ENCODE peak calls at places on chromosome 11, in nine cellular contexts. U is pons; B is tibial artery; R is natural killer cell; M is cardiac muscle cell; J is mesothelial cell of epicardium; F is activated CD4-positive, alpha-beta T cell treated with anti-CD3 and anti-CD28 coated beads, Interleukin-2, amount 50 U/mL, for 1 hour; Q is right cardiac atrium; N is naive thymus-derived CD8-positive, alpha-beta T cell. T is an unnamed sample.

GRCh38 chr11:86940122-86940777 is 14.9 kb downstream of the FZD4 start:
- DNase-seq in F (no peak), J (no peak), B (peak; percentile 66), R (no peak), Q (peak; percentile 70), N (no peak), U (no peak), M (peak; percentile 59), T (no peak)

GRCh38 chr11:86749376-86749775 is 51.0 kb upstream of the PRSS23 start:
- DNase-seq in U (no peak), N (no peak), Q (no peak), J (no peak), F (no peak), R (no peak), B (no peak), M (no peak), T (no peak)

GRCh38 chr11:95365346-95365745 is 134.3 kb upstream of the SESN3 start:
- DNase-seq in N (no peak), J (no peak), M (no peak), B (no peak), U (peak; percentile 7), Q (no peak), R (no peak), F (no peak), T (no peak)

GRCh38 chr11:117186431-117186761 is 7.9 kb downstream of the SIDT2 start:
- DNase-seq in U (no peak), Q (no peak), M (no peak), R (no peak), N (no peak), J (no peak), B (no peak), F (no peak), T (peak; percentile 5)

GRCh38 chr11:76123243-76123642 is 83.1 kb downstream of the WNT11 start:
- DNase-seq in R (no peak), F (no peak), U (no peak), M (no peak), N (no peak), J (no peak), Q (no peak), B (no peak), T (no peak)

GRCh38 chr11:120832609-120833221 is 191.2 kb upstream of the TBCEL start:
- DNase-seq in Q (no peak), M (no peak), J (no peak), B (no peak), N (no peak), R (no peak), U (peak; percentile 64), F (no peak), T (no peak)

GRCh38 chr11:19819148-19819547 is 106.5 kb downstream of the NAV2 start:
- DNase-seq in R (no peak), F (no peak), M (no peak), Q (no peak), J (no peak), B (no peak), N (no peak), U (no peak), T (no peak)

GRCh38 chr11:76627541-76628082 is 42.9 kb downstream of the LRRC32 start:
- DNase-seq in R (no peak), Q (no peak), N (no peak), U (no peak), J (no peak), B (no peak), F (no peak), M (no peak), T (no peak)

GRCh38 chr11:69744435-69744834 is 30.7 kb downstream of the FGF4 start:
- DNase-seq in N (no peak), F (no peak), Q (no peak), M (no peak), R (no peak), J (no peak), U (no peak), B (no peak), T (no peak)

GRCh38 chr11:87035976-87036583 is 1.7 kb upstream of the TMEM135 start:
- DNase-seq in J (no peak), R (no peak), U (no peak), B (no peak), F (no peak), M (no peak), Q (no peak), N (no peak), T (no peak)

GRCh38 chr11:114074546-114075342 is 15.2 kb downstream of the ZBTB16 start:
- DNase-seq in F (no peak), U (no peak), B (no peak), J (no peak), N (no peak), Q (no peak), M (no peak), R (peak; percentile 28), T (no peak)

GRCh38 chr11:9025101-9025850 is 21.5 kb upstream of the NRIP3 start:
- DNase-seq in Q (no peak), N (no peak), F (no peak), U (no peak), R (no peak), J (no peak), M (no peak), B (no peak), T (no peak)

GRCh38 chr11:64887234-64887756 is 8.9 kb upstream of the EHD1 start:
- DNase-seq in M (no peak), U (no peak), J (no peak), F (no peak), Q (no peak), N (no peak), R (no peak), B (no peak), T (no peak)

GRCh38 chr11:76939219-76939631 is 78.5 kb downstream of the ACER3 start:
- DNase-seq in M (no peak), R (no peak), B (no peak), F (no peak), N (no peak), J (no peak), Q (no peak), U (no peak), T (no peak)

GRCh38 chr11:126636911-126637799 is 281.7 kb downstream of the ST3GAL4 start:
- DNase-seq in M (no peak), J (no peak), Q (no peak), B (no peak), N (no peak), F (no peak), U (no peak), R (no peak), T (no peak)

GRCh38 chr11:28858076-28858475 is 749.9 kb downstream of the METTL15 start:
- DNase-seq in M (no peak), F (no peak), Q (no peak), U (no peak), N (no peak), B (no peak), R (no peak), J (no peak), T (no peak)

GRCh38 chr11:86676010-86676409 is 3.6 kb upstream of the ME3 start:
- DNase-seq in R (no peak), F (no peak), U (no peak), J (no peak), M (no peak), Q (no peak), B (no peak), N (no peak), T (no peak)

GRCh38 chr11:33530824-33531223 is 169.8 kb downstream of the C11orf91 start:
- DNase-seq in B (no peak), M (no peak), N (no peak), U (no peak), Q (no peak), R (no peak), J (no peak), F (no peak), T (no peak)

GRCh38 chr11:133834399-133835257 is 10.7 kb downstream of the SPATA19 start:
- DNase-seq in F (no peak), J (no peak), M (no peak), R (no peak), Q (no peak), B (no peak), N (no peak), U (no peak), T (no peak)

GRCh38 chr11:126585388-126586302 is 230.2 kb downstream of the ST3GAL4 start:
- DNase-seq in R (no peak), N (no peak), B (peak; percentile 79), F (no peak), U (peak; percentile 7), J (peak; percentile 46), M (no peak), Q (peak; percentile 74), T (no peak)

GRCh38 chr11:19226378-19227195 is 14.2 kb downstream of the E2F8 start:
- DNase-seq in B (no peak), R (no peak), M (no peak), N (no peak), J (no peak), U (no peak), Q (no peak), F (no peak), T (no peak)

T was measured in activated T-cell treated with anti-CD3 and anti-CD28 coated beads, Interleukin-2, amount 50 U/mL, for 1 hour.